ENCODE peak calls at places on chromosomes 12 and 14, in five cellular contexts. One of them, this sample, is unnamed.
A peak's percentile ranks its signal among the peaks of the same experiment; 100 is the strongest.

GRCh38 chr14:22386924-22387775 is 201.9 kb downstream of the DAD1 start:
- DNase-seq in CD8-positive, alpha-beta memory T cell: no peak
- DNase-seq in body of pancreas: peak; percentile 74
- DNase-seq in fibroblast of the aortic adventitia: peak; percentile 84
- DNase-seq in HEK293T: peak; percentile 83
- DNase-seq in this sample: peak; percentile 54

GRCh38 chr14:58491593-58491992 is 64.1 kb downstream of the KIAA0586 start:
- DNase-seq in CD8-positive, alpha-beta memory T cell: no peak
- DNase-seq in body of pancreas: no peak
- DNase-seq in fibroblast of the aortic adventitia: peak; percentile 18
- DNase-seq in HEK293T: no peak
- DNase-seq in this sample: no peak

GRCh38 chr12:106070147-106070546 is 68.6 kb downstream of the NUAK1 start:
- DNase-seq in CD8-positive, alpha-beta memory T cell: no peak
- DNase-seq in body of pancreas: no peak
- DNase-seq in fibroblast of the aortic adventitia: no peak
- DNase-seq in HEK293T: no peak
- DNase-seq in this sample: no peak

GRCh38 chr14:44833376-44833775 is 128.4 kb downstream of the KLHL28 start:
- DNase-seq in CD8-positive, alpha-beta memory T cell: no peak
- DNase-seq in body of pancreas: no peak
- DNase-seq in fibroblast of the aortic adventitia: peak; percentile 40
- DNase-seq in HEK293T: no peak
- DNase-seq in this sample: no peak

GRCh38 chr12:6951551-6952120 is 480 bp downstream of the PTPN6 start:
- DNase-seq in CD8-positive, alpha-beta memory T cell: peak; percentile 66
- DNase-seq in body of pancreas: no peak
- DNase-seq in fibroblast of the aortic adventitia: no peak
- DNase-seq in HEK293T: no peak
- DNase-seq in this sample: no peak

GRCh38 chr14:53187921-53188463 is 34.9 kb upstream of the DDHD1 start:
- DNase-seq in CD8-positive, alpha-beta memory T cell: no peak
- DNase-seq in body of pancreas: no peak
- DNase-seq in fibroblast of the aortic adventitia: no peak
- DNase-seq in HEK293T: no peak
- DNase-seq in this sample: no peak

GRCh38 chr14:21723431-21724045 is 49.9 kb upstream of the OR4E1 start:
- DNase-seq in CD8-positive, alpha-beta memory T cell: peak; percentile 64
- DNase-seq in body of pancreas: no peak
- DNase-seq in fibroblast of the aortic adventitia: no peak
- DNase-seq in HEK293T: peak; percentile 81
- DNase-seq in this sample: peak; percentile 5

GRCh38 chr14:102993523-102993922 is 63.8 kb downstream of the CDC42BPB start:
- DNase-seq in CD8-positive, alpha-beta memory T cell: no peak
- DNase-seq in body of pancreas: no peak
- DNase-seq in fibroblast of the aortic adventitia: peak; percentile 28
- DNase-seq in HEK293T: no peak
- DNase-seq in this sample: no peak

GRCh38 chr12:4251228-4251891 is 22.2 kb upstream of the CCND2 start:
- DNase-seq in CD8-positive, alpha-beta memory T cell: no peak
- DNase-seq in body of pancreas: no peak
- DNase-seq in fibroblast of the aortic adventitia: no peak
- DNase-seq in HEK293T: no peak
- DNase-seq in this sample: no peak

GRCh38 chr12:29033519-29033918 is 115.6 kb upstream of the FAR2 start:
- DNase-seq in CD8-positive, alpha-beta memory T cell: no peak
- DNase-seq in body of pancreas: no peak
- DNase-seq in fibroblast of the aortic adventitia: no peak
- DNase-seq in HEK293T: no peak
- DNase-seq in this sample: no peak

GRCh38 chr12:103326190-103326589 is 169.6 kb downstream of the C12orf42 start:
- DNase-seq in CD8-positive, alpha-beta memory T cell: no peak
- DNase-seq in body of pancreas: no peak
- DNase-seq in fibroblast of the aortic adventitia: no peak
- DNase-seq in HEK293T: peak; percentile 22
- DNase-seq in this sample: no peak

GRCh38 chr14:63717704-63718103 is 10.2 kb downstream of the SGPP1 start:
- DNase-seq in CD8-positive, alpha-beta memory T cell: no peak
- DNase-seq in body of pancreas: no peak
- DNase-seq in fibroblast of the aortic adventitia: peak; percentile 36
- DNase-seq in HEK293T: no peak
- DNase-seq in this sample: no peak

GRCh38 chr12:87171356-87171755 is 857.8 kb downstream of the C12orf50 start:
- DNase-seq in CD8-positive, alpha-beta memory T cell: no peak
- DNase-seq in body of pancreas: no peak
- DNase-seq in fibroblast of the aortic adventitia: no peak
- DNase-seq in HEK293T: no peak
- DNase-seq in this sample: no peak

GRCh38 chr14:77498120-77498979 is at the start of gene ISM2:
- DNase-seq in CD8-positive, alpha-beta memory T cell: no peak
- DNase-seq in body of pancreas: peak; percentile 32
- DNase-seq in fibroblast of the aortic adventitia: peak; percentile 23
- DNase-seq in HEK293T: peak; percentile 71
- DNase-seq in this sample: peak; percentile 48

GRCh38 chr12:124486346-124486963 is 81.0 kb downstream of the NCOR2 start:
- DNase-seq in CD8-positive, alpha-beta memory T cell: no peak
- DNase-seq in body of pancreas: no peak
- DNase-seq in fibroblast of the aortic adventitia: no peak
- DNase-seq in HEK293T: no peak
- DNase-seq in this sample: no peak

GRCh38 chr12:71027835-71028234 is 107.3 kb upstream of the PTPRR start:
- DNase-seq in CD8-positive, alpha-beta memory T cell: no peak
- DNase-seq in body of pancreas: no peak
- DNase-seq in fibroblast of the aortic adventitia: no peak
- DNase-seq in HEK293T: no peak
- DNase-seq in this sample: no peak

GRCh38 chr14:72081139-72081538 is 148.9 kb downstream of the RGS6 start:
- DNase-seq in CD8-positive, alpha-beta memory T cell: no peak
- DNase-seq in body of pancreas: no peak
- DNase-seq in fibroblast of the aortic adventitia: no peak
- DNase-seq in HEK293T: no peak
- DNase-seq in this sample: no peak

GRCh38 chr14:105853089-105853906 is 326.9 kb downstream of the TMEM121 start:
- DNase-seq in CD8-positive, alpha-beta memory T cell: peak; percentile 30
- DNase-seq in body of pancreas: no peak
- DNase-seq in fibroblast of the aortic adventitia: no peak
- DNase-seq in HEK293T: no peak
- DNase-seq in this sample: no peak

GRCh38 chr12:118979763-118980406 is 1.5 kb upstream of the SRRM4 start:
- DNase-seq in CD8-positive, alpha-beta memory T cell: no peak
- DNase-seq in body of pancreas: peak; percentile 55
- DNase-seq in fibroblast of the aortic adventitia: peak; percentile 35
- DNase-seq in HEK293T: peak; percentile 78
- DNase-seq in this sample: peak; percentile 25

GRCh38 chr12:94193623-94194022 is 45.2 kb downstream of the PLXNC1 start:
- DNase-seq in CD8-positive, alpha-beta memory T cell: no peak
- DNase-seq in body of pancreas: no peak
- DNase-seq in fibroblast of the aortic adventitia: no peak
- DNase-seq in HEK293T: no peak
- DNase-seq in this sample: no peak

GRCh38 chr12:17301544-17301943 is 695.6 kb upstream of the LMO3 start:
- DNase-seq in CD8-positive, alpha-beta memory T cell: no peak
- DNase-seq in body of pancreas: no peak
- DNase-seq in fibroblast of the aortic adventitia: no peak
- DNase-seq in HEK293T: no peak
- DNase-seq in this sample: no peak

GRCh38 chr12:48924617-48925217 is 575 bp downstream of the FKBP11 start:
- DNase-seq in CD8-positive, alpha-beta memory T cell: peak; percentile 85
- DNase-seq in body of pancreas: peak; percentile 68
- DNase-seq in fibroblast of the aortic adventitia: peak; percentile 46
- DNase-seq in HEK293T: no peak
- DNase-seq in this sample: peak; percentile 75

GRCh38 chr14:95421741-95422140 is 94.7 kb downstream of the SYNE3 start:
- DNase-seq in CD8-positive, alpha-beta memory T cell: no peak
- DNase-seq in body of pancreas: no peak
- DNase-seq in fibroblast of the aortic adventitia: no peak
- DNase-seq in HEK293T: no peak
- DNase-seq in this sample: no peak

GRCh38 chr14:69316449-69317391 is 56.8 kb downstream of the GALNT16 start:
- DNase-seq in CD8-positive, alpha-beta memory T cell: no peak
- DNase-seq in body of pancreas: peak; percentile 32
- DNase-seq in fibroblast of the aortic adventitia: peak; percentile 100
- DNase-seq in HEK293T: no peak
- DNase-seq in this sample: peak; percentile 8

GRCh38 chr12:54053625-54054441 is at the start of gene HOXC4:
- DNase-seq in CD8-positive, alpha-beta memory T cell: peak; percentile 62
- DNase-seq in body of pancreas: no peak
- DNase-seq in fibroblast of the aortic adventitia: peak; percentile 63
- DNase-seq in HEK293T: peak; percentile 64
- DNase-seq in this sample: no peak

GRCh38 chr14:61555056-61555838 is 140.1 kb upstream of the HIF1A start:
- DNase-seq in CD8-positive, alpha-beta memory T cell: no peak
- DNase-seq in body of pancreas: no peak
- DNase-seq in fibroblast of the aortic adventitia: peak; percentile 36
- DNase-seq in HEK293T: no peak
- DNase-seq in this sample: no peak

GRCh38 chr14:75299064-75299463 is 20.4 kb downstream of the FOS start:
- DNase-seq in CD8-positive, alpha-beta memory T cell: no peak
- DNase-seq in body of pancreas: peak; percentile 35
- DNase-seq in fibroblast of the aortic adventitia: peak; percentile 76
- DNase-seq in HEK293T: no peak
- DNase-seq in this sample: no peak

GRCh38 chr12:111846016-111846415 is 4.0 kb downstream of the MAPKAPK5 start:
- DNase-seq in CD8-positive, alpha-beta memory T cell: no peak
- DNase-seq in body of pancreas: no peak
- DNase-seq in fibroblast of the aortic adventitia: peak; percentile 4
- DNase-seq in HEK293T: no peak
- DNase-seq in this sample: no peak

GRCh38 chr14:51298895-51299294 is 58.8 kb downstream of the TMX1 start:
- DNase-seq in CD8-positive, alpha-beta memory T cell: no peak
- DNase-seq in body of pancreas: no peak
- DNase-seq in fibroblast of the aortic adventitia: peak; percentile 22
- DNase-seq in HEK293T: no peak
- DNase-seq in this sample: no peak

GRCh38 chr14:20607617-20608016 is 16.4 kb upstream of the RNASE12 start:
- DNase-seq in CD8-positive, alpha-beta memory T cell: no peak
- DNase-seq in body of pancreas: no peak
- DNase-seq in fibroblast of the aortic adventitia: no peak
- DNase-seq in HEK293T: no peak
- DNase-seq in this sample: no peak

GRCh38 chr12:122975790-122976647 is 975 bp downstream of the OGFOD2 start:
- DNase-seq in CD8-positive, alpha-beta memory T cell: no peak
- DNase-seq in body of pancreas: no peak
- DNase-seq in fibroblast of the aortic adventitia: no peak
- DNase-seq in HEK293T: no peak
- DNase-seq in this sample: no peak

GRCh38 chr12:52120951-52121847 is 41.7 kb downstream of the SMIM41 start:
- DNase-seq in CD8-positive, alpha-beta memory T cell: no peak
- DNase-seq in body of pancreas: no peak
- DNase-seq in fibroblast of the aortic adventitia: no peak
- DNase-seq in HEK293T: no peak
- DNase-seq in this sample: no peak

GRCh38 chr12:68733661-68734071 is 12.3 kb upstream of the SLC35E3 start:
- DNase-seq in CD8-positive, alpha-beta memory T cell: no peak
- DNase-seq in body of pancreas: no peak
- DNase-seq in fibroblast of the aortic adventitia: peak; percentile 71
- DNase-seq in HEK293T: no peak
- DNase-seq in this sample: no peak

GRCh38 chr12:1594295-1595025 is at the start of gene FBXL14:
- DNase-seq in CD8-positive, alpha-beta memory T cell: peak; percentile 95
- DNase-seq in body of pancreas: peak; percentile 92
- DNase-seq in fibroblast of the aortic adventitia: peak; percentile 79
- DNase-seq in HEK293T: peak; percentile 81
- DNase-seq in this sample: peak; percentile 93

GRCh38 chr14:56579345-56580316 is at the start of gene TMEM260:
- DNase-seq in CD8-positive, alpha-beta memory T cell: peak; percentile 92
- DNase-seq in body of pancreas: peak; percentile 82
- DNase-seq in fibroblast of the aortic adventitia: peak; percentile 90
- DNase-seq in HEK293T: peak; percentile 87
- DNase-seq in this sample: peak; percentile 79

GRCh38 chr12:71787574-71787973 is 32.9 kb downstream of the RAB21 start:
- DNase-seq in CD8-positive, alpha-beta memory T cell: no peak
- DNase-seq in body of pancreas: no peak
- DNase-seq in fibroblast of the aortic adventitia: no peak
- DNase-seq in HEK293T: no peak
- DNase-seq in this sample: no peak

GRCh38 chr12:62848418-62848817 is 86.5 kb downstream of the PPM1H start:
- DNase-seq in CD8-positive, alpha-beta memory T cell: no peak
- DNase-seq in body of pancreas: no peak
- DNase-seq in fibroblast of the aortic adventitia: peak; percentile 32
- DNase-seq in HEK293T: no peak
- DNase-seq in this sample: no peak

GRCh38 chr14:42980419-42980818 is 1373.7 kb downstream of the LRFN5 start:
- DNase-seq in CD8-positive, alpha-beta memory T cell: no peak
- DNase-seq in body of pancreas: no peak
- DNase-seq in fibroblast of the aortic adventitia: no peak
- DNase-seq in HEK293T: no peak
- DNase-seq in this sample: no peak

This sample was measured in thyroid gland.